ENCODE peak calls at places on chromosomes 5 and 9, in six cellular contexts. D is stimulated activated CD4-positive, alpha-beta T cell treated with anti-CD3 and anti-CD28 coated beads, Interleukin-2, amount 100 ng/mL, for 48 hours; I is substantia nigra; Q is tibial nerve; M is AG09319; U is skeletal muscle cell. X is an unnamed sample.

GRCh38 chr5:6475626-6476312 is 27.1 kb downstream of the UBE2QL1 start:
- DNase-seq in M (no peak), U (no peak), I (no peak), D (no peak), Q (no peak), X (no peak)

GRCh38 chr5:153623906-153624765 is 133.7 kb downstream of the GRIA1 start:
- DNase-seq in Q (no peak), I (no peak), D (no peak), M (no peak), U (no peak), X (no peak)

GRCh38 chr5:65825388-65826328 is 100.7 kb upstream of the ERBIN start:
- DNase-seq in Q (no peak), I (no peak), U (no peak), D (no peak), M (no peak), X (no peak)

GRCh38 chr5:147949711-147950573 is 43.6 kb upstream of the C5orf46 start:
- DNase-seq in D (no peak), M (no peak), I (no peak), U (peak), Q (no peak), X (peak)

GRCh38 chr5:2841208-2841607 is 89.7 kb upstream of the IRX2 start:
- DNase-seq in Q (no peak), M (no peak), D (no peak), I (no peak), U (no peak), X (no peak)

GRCh38 chr5:133730866-133731265 is 118.5 kb upstream of the FSTL4 start:
- DNase-seq in D (no peak), I (no peak), Q (no peak), M (no peak), U (no peak), X (no peak)

GRCh38 chr5:33240552-33240951 is 200.2 kb upstream of the TARS1 start:
- DNase-seq in D (no peak), U (no peak), Q (no peak), I (no peak), M (no peak), X (peak)

GRCh38 chr9:108779506-108779905 is 76.3 kb downstream of the ACTL7B start:
- DNase-seq in U (no peak), Q (no peak), I (no peak), D (no peak), M (no peak), X (peak)

GRCh38 chr9:89422151-89422918 is 75.6 kb downstream of the SEMA4D start:
- DNase-seq in D (peak), M (no peak), I (no peak), Q (no peak), U (no peak), X (no peak)

GRCh38 chr9:22969350-22969979 is 522.8 kb downstream of the DMRTA1 start:
- DNase-seq in M (no peak), D (no peak), Q (no peak), U (no peak), I (no peak), X (no peak)

GRCh38 chr5:2173067-2173466 is 290.3 kb upstream of the IRX4 start:
- DNase-seq in D (no peak), U (no peak), I (no peak), Q (no peak), M (no peak), X (no peak)

GRCh38 chr5:1190915-1191314 is 10.5 kb upstream of the SLC6A19 start:
- DNase-seq in Q (no peak), M (no peak), D (no peak), U (no peak), I (no peak), X (no peak)

GRCh38 chr5:159031513-159031912 is 68.2 kb downstream of the EBF1 start:
- DNase-seq in I (no peak), U (peak), M (no peak), D (no peak), Q (no peak), X (no peak)

GRCh38 chr9:23229764-23230434 is 596.1 kb downstream of the ELAVL2 start:
- DNase-seq in M (no peak), I (no peak), D (no peak), U (no peak), Q (no peak), X (no peak)

GRCh38 chr5:146890733-146891440 is 12.3 kb upstream of the PPP2R2B start:
- DNase-seq in I (no peak), M (no peak), Q (no peak), U (no peak), D (no peak), X (no peak)

GRCh38 chr5:68484307-68485068 is 268.9 kb downstream of the PIK3R1 start:
- DNase-seq in D (no peak), M (peak), I (no peak), U (peak), Q (no peak), X (no peak)